ENCODE peak calls at places on chromosomes 2 and 18, in seven cellular contexts. One of them, this sample, is unnamed.

GRCh38 chr2:179268277-179268935 is 3.8 kb upstream of the SESTD1 start:
- DNase-seq in cardiac muscle cell: no peak
- DNase-seq in right lobe of liver: no peak
- DNase-seq in neuronal stem cell: no peak
- DNase-seq in hepatocyte: no peak
- DNase-seq in brain microvascular endothelial cell: no peak
- DNase-seq in heart left ventricle: no peak
- DNase-seq in this sample: no peak

GRCh38 chr18:22005191-22005824 is 164.1 kb upstream of the GATA6 start:
- DNase-seq in hepatocyte: no peak
- DNase-seq in right lobe of liver: no peak
- DNase-seq in cardiac muscle cell: no peak
- DNase-seq in heart left ventricle: no peak
- DNase-seq in brain microvascular endothelial cell: no peak
- DNase-seq in neuronal stem cell: no peak
- DNase-seq in this sample: no peak

GRCh38 chr2:127508621-127509034 is 17.7 kb downstream of the IWS1 start:
- DNase-seq in brain microvascular endothelial cell: peak; percentile 95
- DNase-seq in hepatocyte: peak; percentile 75
- DNase-seq in neuronal stem cell: no peak
- DNase-seq in right lobe of liver: peak; percentile 66
- DNase-seq in heart left ventricle: peak; percentile 91
- DNase-seq in cardiac muscle cell: peak; percentile 44
- DNase-seq in this sample: peak; percentile 83

GRCh38 chr2:239396881-239397681 is 3.7 kb downstream of the HDAC4 start:
- DNase-seq in hepatocyte: no peak
- DNase-seq in brain microvascular endothelial cell: no peak
- DNase-seq in right lobe of liver: no peak
- DNase-seq in cardiac muscle cell: peak; percentile 10
- DNase-seq in neuronal stem cell: no peak
- DNase-seq in heart left ventricle: peak; percentile 81
- DNase-seq in this sample: peak; percentile 48

GRCh38 chr18:10560457-10561045 is 34.7 kb downstream of the NAPG start:
- DNase-seq in neuronal stem cell: peak; percentile 69
- DNase-seq in brain microvascular endothelial cell: peak; percentile 78
- DNase-seq in right lobe of liver: peak; percentile 65
- DNase-seq in heart left ventricle: peak; percentile 57
- DNase-seq in cardiac muscle cell: peak; percentile 82
- DNase-seq in hepatocyte: peak; percentile 85
- DNase-seq in this sample: peak; percentile 88

GRCh38 chr18:9859232-9859631 is 26.5 kb upstream of the TXNDC2 start:
- DNase-seq in hepatocyte: no peak
- DNase-seq in cardiac muscle cell: no peak
- DNase-seq in right lobe of liver: no peak
- DNase-seq in heart left ventricle: no peak
- DNase-seq in brain microvascular endothelial cell: no peak
- DNase-seq in neuronal stem cell: no peak
- DNase-seq in this sample: no peak

GRCh38 chr2:30860003-30860402 is 52.8 kb upstream of the CAPN13 start:
- DNase-seq in right lobe of liver: no peak
- DNase-seq in hepatocyte: no peak
- DNase-seq in heart left ventricle: no peak
- DNase-seq in neuronal stem cell: no peak
- DNase-seq in cardiac muscle cell: no peak
- DNase-seq in brain microvascular endothelial cell: no peak
- DNase-seq in this sample: no peak

GRCh38 chr2:1550658-1551316 is 137.5 kb downstream of the TPO start:
- DNase-seq in right lobe of liver: peak; percentile 71
- DNase-seq in neuronal stem cell: peak; percentile 48
- DNase-seq in cardiac muscle cell: peak; percentile 80
- DNase-seq in brain microvascular endothelial cell: no peak
- DNase-seq in heart left ventricle: peak; percentile 52
- DNase-seq in hepatocyte: peak; percentile 87
- DNase-seq in this sample: peak; percentile 79

GRCh38 chr18:48713302-48713701 is 174.5 kb downstream of the CTIF start:
- DNase-seq in cardiac muscle cell: no peak
- DNase-seq in right lobe of liver: no peak
- DNase-seq in brain microvascular endothelial cell: no peak
- DNase-seq in hepatocyte: no peak
- DNase-seq in neuronal stem cell: no peak
- DNase-seq in heart left ventricle: peak; percentile 65
- DNase-seq in this sample: no peak

GRCh38 chr18:74139888-74140287 is 7.7 kb downstream of the FBXO15 start:
- DNase-seq in brain microvascular endothelial cell: peak; percentile 83
- DNase-seq in hepatocyte: no peak
- DNase-seq in heart left ventricle: no peak
- DNase-seq in neuronal stem cell: no peak
- DNase-seq in cardiac muscle cell: no peak
- DNase-seq in right lobe of liver: no peak
- DNase-seq in this sample: no peak

GRCh38 chr2:160417745-160418397 is 75.7 kb downstream of the RBMS1 start:
- DNase-seq in heart left ventricle: no peak
- DNase-seq in hepatocyte: peak; percentile 50
- DNase-seq in right lobe of liver: no peak
- DNase-seq in brain microvascular endothelial cell: peak; percentile 95
- DNase-seq in cardiac muscle cell: no peak
- DNase-seq in neuronal stem cell: no peak
- DNase-seq in this sample: no peak

GRCh38 chr2:63792523-63792922 is 49.2 kb upstream of the UGP2 start:
- DNase-seq in heart left ventricle: no peak
- DNase-seq in cardiac muscle cell: no peak
- DNase-seq in brain microvascular endothelial cell: peak; percentile 91
- DNase-seq in right lobe of liver: no peak
- DNase-seq in hepatocyte: peak; percentile 10
- DNase-seq in neuronal stem cell: no peak
- DNase-seq in this sample: no peak

GRCh38 chr2:3605013-3605961 is 10.4 kb downstream of the COLEC11 start:
- DNase-seq in heart left ventricle: no peak
- DNase-seq in hepatocyte: no peak
- DNase-seq in cardiac muscle cell: no peak
- DNase-seq in right lobe of liver: peak; percentile 78
- DNase-seq in neuronal stem cell: no peak
- DNase-seq in brain microvascular endothelial cell: no peak
- DNase-seq in this sample: peak; percentile 96

GRCh38 chr2:181924336-181924735 is 32.8 kb downstream of the ITPRID2 start:
- DNase-seq in brain microvascular endothelial cell: no peak
- DNase-seq in cardiac muscle cell: no peak
- DNase-seq in hepatocyte: no peak
- DNase-seq in heart left ventricle: no peak
- DNase-seq in right lobe of liver: no peak
- DNase-seq in neuronal stem cell: peak; percentile 29
- DNase-seq in this sample: no peak

GRCh38 chr18:36334798-36335197 is 37.3 kb downstream of the FHOD3 start:
- DNase-seq in hepatocyte: no peak
- DNase-seq in heart left ventricle: no peak
- DNase-seq in brain microvascular endothelial cell: no peak
- DNase-seq in cardiac muscle cell: no peak
- DNase-seq in neuronal stem cell: no peak
- DNase-seq in right lobe of liver: no peak
- DNase-seq in this sample: no peak

GRCh38 chr2:127087780-127088495 is 19.0 kb downstream of the BIN1 start:
- DNase-seq in neuronal stem cell: no peak
- DNase-seq in heart left ventricle: peak; percentile 19
- DNase-seq in hepatocyte: no peak
- DNase-seq in cardiac muscle cell: no peak
- DNase-seq in right lobe of liver: no peak
- DNase-seq in brain microvascular endothelial cell: no peak
- DNase-seq in this sample: peak; percentile 51

GRCh38 chr2:199798881-199799580 is 52.0 kb downstream of the FTCDNL1 start:
- DNase-seq in brain microvascular endothelial cell: no peak
- DNase-seq in cardiac muscle cell: no peak
- DNase-seq in heart left ventricle: no peak
- DNase-seq in hepatocyte: no peak
- DNase-seq in neuronal stem cell: no peak
- DNase-seq in right lobe of liver: no peak
- DNase-seq in this sample: no peak

GRCh38 chr2:112168422-112169124 is 30.4 kb downstream of the FBLN7 start:
- DNase-seq in neuronal stem cell: no peak
- DNase-seq in hepatocyte: no peak
- DNase-seq in cardiac muscle cell: no peak
- DNase-seq in brain microvascular endothelial cell: no peak
- DNase-seq in right lobe of liver: no peak
- DNase-seq in heart left ventricle: no peak
- DNase-seq in this sample: no peak

GRCh38 chr2:231162036-231162345 is 36.4 kb upstream of the ARMC9 start:
- DNase-seq in heart left ventricle: no peak
- DNase-seq in right lobe of liver: no peak
- DNase-seq in neuronal stem cell: no peak
- DNase-seq in brain microvascular endothelial cell: peak; percentile 94
- DNase-seq in cardiac muscle cell: no peak
- DNase-seq in hepatocyte: peak; percentile 13
- DNase-seq in this sample: no peak

DNA sequence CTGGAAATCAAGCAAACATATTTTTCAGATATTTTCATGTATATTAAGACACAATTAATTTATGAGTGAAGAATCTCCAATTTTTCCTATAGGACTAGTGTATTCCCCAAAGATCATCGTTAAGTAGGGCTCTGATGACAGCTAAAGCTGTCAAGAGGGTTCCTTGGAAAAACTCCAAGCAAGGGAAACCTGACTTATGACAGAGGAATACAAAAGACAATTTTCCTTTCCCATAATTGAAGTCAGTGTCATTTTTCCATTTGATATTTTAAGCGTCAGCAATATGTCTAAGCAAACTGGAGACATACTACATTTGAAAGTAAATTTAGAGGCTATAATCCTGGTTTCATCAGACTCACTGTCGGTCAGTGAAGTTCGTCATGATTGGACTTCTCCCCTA is 36.1 kb downstream of the RIT2 start:
- DNase-seq in cardiac muscle cell: no peak
- DNase-seq in heart left ventricle: no peak
- DNase-seq in neuronal stem cell: no peak
- DNase-seq in right lobe of liver: no peak
- DNase-seq in brain microvascular endothelial cell: no peak
- DNase-seq in hepatocyte: no peak
- DNase-seq in this sample: no peak
- H3K27ac ChIP-seq in cardiac muscle cell: no peak overlapping the region
- H3K27ac ChIP-seq in heart left ventricle: no peak overlapping the region
- H3K27ac ChIP-seq in neuronal stem cell: no peak overlapping the region
- H3K27ac ChIP-seq in right lobe of liver: no peak overlapping the region
- H3K27ac ChIP-seq in brain microvascular endothelial cell: no peak overlapping the region
- H3K27ac ChIP-seq in hepatocyte: no peak overlapping the region
- H3K27ac ChIP-seq in this sample: no peak overlapping the region

GRCh38 chr2:43052944-43053306 is 173.5 kb downstream of the ZFP36L2 start:
- DNase-seq in hepatocyte: no peak
- DNase-seq in heart left ventricle: no peak
- DNase-seq in cardiac muscle cell: no peak
- DNase-seq in right lobe of liver: no peak
- DNase-seq in neuronal stem cell: no peak
- DNase-seq in brain microvascular endothelial cell: no peak
- DNase-seq in this sample: no peak
- H3K27ac ChIP-seq in hepatocyte: no peak overlapping the region
- H3K27ac ChIP-seq in heart left ventricle: no peak overlapping the region
- H3K27ac ChIP-seq in cardiac muscle cell: no peak overlapping the region
- H3K27ac ChIP-seq in right lobe of liver: no peak overlapping the region
- H3K27ac ChIP-seq in neuronal stem cell: no peak overlapping the region
- H3K27ac ChIP-seq in brain microvascular endothelial cell: no peak overlapping the region
- H3K27ac ChIP-seq in this sample: no peak overlapping the region

GRCh38 chr2:218229851-218230250 is 12.9 kb downstream of the ARPC2 start:
- DNase-seq in brain microvascular endothelial cell: no peak
- DNase-seq in hepatocyte: no peak
- DNase-seq in neuronal stem cell: no peak
- DNase-seq in cardiac muscle cell: no peak
- DNase-seq in right lobe of liver: no peak
- DNase-seq in heart left ventricle: no peak
- DNase-seq in this sample: no peak

GRCh38 chr2:218226903-218227302 is 9.9 kb downstream of the ARPC2 start:
- DNase-seq in heart left ventricle: no peak
- DNase-seq in right lobe of liver: no peak
- DNase-seq in brain microvascular endothelial cell: no peak
- DNase-seq in cardiac muscle cell: no peak
- DNase-seq in hepatocyte: no peak
- DNase-seq in neuronal stem cell: no peak
- DNase-seq in this sample: no peak

GRCh38 chr2:218229239-218229638 is 12.2 kb downstream of the ARPC2 start:
- DNase-seq in right lobe of liver: no peak
- DNase-seq in cardiac muscle cell: peak; percentile 17
- DNase-seq in brain microvascular endothelial cell: peak; percentile 62
- DNase-seq in hepatocyte: no peak
- DNase-seq in heart left ventricle: no peak
- DNase-seq in neuronal stem cell: no peak
- DNase-seq in this sample: peak; percentile 69

GRCh38 chr2:218230882-218231281 is 13.9 kb downstream of the ARPC2 start:
- DNase-seq in brain microvascular endothelial cell: peak; percentile 64
- DNase-seq in neuronal stem cell: no peak
- DNase-seq in hepatocyte: peak; percentile 76
- DNase-seq in cardiac muscle cell: no peak
- DNase-seq in right lobe of liver: no peak
- DNase-seq in heart left ventricle: no peak
- DNase-seq in this sample: peak; percentile 67

GRCh38 chr2:218228366-218229092 is 11.5 kb downstream of the ARPC2 start:
- DNase-seq in cardiac muscle cell: no peak
- DNase-seq in neuronal stem cell: no peak
- DNase-seq in brain microvascular endothelial cell: no peak
- DNase-seq in right lobe of liver: no peak
- DNase-seq in heart left ventricle: no peak
- DNase-seq in hepatocyte: no peak
- DNase-seq in this sample: no peak
- H3K27ac ChIP-seq in cardiac muscle cell: peak overlapping the region; percentile 90
- H3K27ac ChIP-seq in neuronal stem cell: no peak overlapping the region
- H3K27ac ChIP-seq in brain microvascular endothelial cell: peak overlapping the region; percentile 71
- H3K27ac ChIP-seq in right lobe of liver: peak overlapping the region; percentile 23
- H3K27ac ChIP-seq in heart left ventricle: peak overlapping the region; percentile 31
- H3K27ac ChIP-seq in hepatocyte: peak overlapping the region; percentile 82
- H3K27ac ChIP-seq in this sample: peak overlapping the region; percentile 73

DNA sequence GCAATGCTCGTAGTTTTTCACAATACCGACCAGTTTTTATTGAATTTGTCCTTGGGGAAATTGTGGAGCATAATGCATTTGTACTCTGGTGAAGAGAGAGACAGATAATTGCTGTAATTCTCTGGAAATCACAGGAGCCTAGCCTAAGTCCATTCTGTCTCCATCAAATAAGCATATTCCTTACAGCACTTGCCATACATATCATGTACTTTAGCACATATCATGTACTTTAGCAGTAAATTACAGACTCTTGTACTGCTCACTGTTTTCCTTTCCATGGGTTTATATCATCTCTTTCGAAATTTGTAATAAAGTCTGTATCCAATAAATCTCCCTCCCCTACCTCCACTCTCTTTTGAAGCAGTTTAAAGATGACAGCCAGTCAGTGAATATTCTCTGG is 355.3 kb downstream of the CNTNAP5 start:
- DNase-seq in hepatocyte: no peak
- DNase-seq in cardiac muscle cell: no peak
- DNase-seq in brain microvascular endothelial cell: no peak
- DNase-seq in heart left ventricle: no peak
- DNase-seq in right lobe of liver: no peak
- DNase-seq in neuronal stem cell: no peak
- DNase-seq in this sample: no peak
- H3K27ac ChIP-seq in hepatocyte: no peak overlapping the region
- H3K27ac ChIP-seq in cardiac muscle cell: no peak overlapping the region
- H3K27ac ChIP-seq in brain microvascular endothelial cell: no peak overlapping the region
- H3K27ac ChIP-seq in heart left ventricle: no peak overlapping the region
- H3K27ac ChIP-seq in right lobe of liver: no peak overlapping the region
- H3K27ac ChIP-seq in neuronal stem cell: no peak overlapping the region
- H3K27ac ChIP-seq in this sample: no peak overlapping the region